ENCODE peak calls at places on chromosomes 2 and 18, in seven cellular contexts. M, G, K, W, O, D and I are unnamed samples.

GRCh38 chr2:240648155-240648649 is 22.9 kb downstream of the GPR35 start:
- DNase-seq in M (no peak), G (no peak), K (no peak), W (no peak), O (no peak), D (no peak), I (no peak)

GRCh38 chr2:118089015-118089800 is 937 bp downstream of the INSIG2 start:
- DNase-seq in M (no peak), G (peak; percentile 7), K (no peak), W (no peak), O (no peak), D (no peak), I (peak; percentile 10)

GRCh38 chr2:9235388-9236344 is 29.1 kb downstream of the ASAP2 start:
- DNase-seq in M (no peak), G (no peak), K (no peak), W (no peak), O (no peak), D (no peak), I (no peak)

GRCh38 chr2:98805412-98806265 is 74.7 kb upstream of the MGAT4A start:
- DNase-seq in M (peak; percentile 33), G (no peak), K (no peak), W (no peak), O (no peak), D (no peak), I (no peak)

GRCh38 chr2:230685165-230685560 is 27.5 kb upstream of the CAB39 start:
- DNase-seq in M (no peak), G (no peak), K (no peak), W (no peak), O (no peak), D (no peak), I (no peak)

GRCh38 chr18:77037533-77037932 is 95.0 kb downstream of the MBP start:
- DNase-seq in M (no peak), G (no peak), K (no peak), W (no peak), O (no peak), D (no peak), I (no peak)

GRCh38 chr2:62207480-62207879 is 11.6 kb downstream of the B3GNT2 start:
- DNase-seq in M (no peak), G (no peak), K (no peak), W (no peak), O (no peak), D (no peak), I (no peak)

GRCh38 chr2:178863856-178864620 is 56.8 kb upstream of the TTN start:
- DNase-seq in M (no peak), G (no peak), K (no peak), W (no peak), O (no peak), D (no peak), I (no peak)

GRCh38 chr18:61847164-61847791 is 45.5 kb downstream of the RNF152 start:
- DNase-seq in M (no peak), G (no peak), K (no peak), W (no peak), O (no peak), D (no peak), I (no peak)

GRCh38 chr18:49359732-49360444 is 100.6 kb downstream of the DYM start:
- DNase-seq in M (no peak), G (peak; percentile 7), K (no peak), W (no peak), O (no peak), D (peak; percentile 40), I (no peak)

GRCh38 chr2:241067501-241068135 is 34.5 kb downstream of the MTERF4 start:
- DNase-seq in M (no peak), G (no peak), K (no peak), W (no peak), O (no peak), D (no peak), I (no peak)